ENCODE peak calls at places on chromosomes 1 and 21, in four cellular contexts. Z is RWPE1, M is mucosa of descending colon, C is neuronal stem cell. O is an unnamed sample.

GRCh38 chr1:214005716-214006115 is 17.9 kb downstream of the PROX1 start:
- DNase-seq in C (no peak), M (no peak), Z (no peak), O (no peak)

GRCh38 chr1:151787689-151788088 is 2.6 kb downstream of the TDRKH start:
- DNase-seq in Z (no peak), C (no peak), M (no peak), O (no peak)

GRCh38 chr1:116538527-116538926 is 32.3 kb downstream of the CD58 start:
- DNase-seq in M (no peak), C (no peak), Z (peak), O (no peak)

GRCh38 chr1:183272390-183272801 is 86.3 kb downstream of the LAMC2 start:
- DNase-seq in M (no peak), Z (peak), C (no peak), O (no peak)

GRCh38 chr1:110292327-110292741 is 46.8 kb upstream of the RBM15 start:
- DNase-seq in C (no peak), Z (peak), M (no peak), O (no peak)

GRCh38 chr1:8643542-8644536 is 173.6 kb downstream of the RERE start:
- DNase-seq in C (no peak), Z (no peak), M (no peak), O (no peak)

GRCh38 chr1:30690115-30690645 is 33.2 kb downstream of the MATN1 start:
- DNase-seq in M (no peak), C (no peak), Z (peak), O (no peak)

GRCh38 chr1:115426271-115426771 is 88.3 kb upstream of the NGF start:
- DNase-seq in C (no peak), M (no peak), Z (no peak), O (peak)

GRCh38 chr21:45153358-45154318 is 79.3 kb downstream of the ADARB1 start:
- DNase-seq in M (no peak), C (no peak), Z (no peak), O (no peak)

GRCh38 chr1:3369437-3370076 is 84.9 kb upstream of the ARHGEF16 start:
- DNase-seq in Z (peak), M (no peak), C (no peak), O (peak)

GRCh38 chr1:52919051-52919719 is 2.4 kb downstream of the ECHDC2 start:
- DNase-seq in Z (no peak), C (no peak), M (no peak), O (no peak)

GRCh38 chr21:46369520-46370235 is 45.7 kb downstream of the PCNT start:
- DNase-seq in C (no peak), Z (no peak), M (no peak), O (no peak)

GRCh38 chr1:216721878-216722277 is 1.4 kb downstream of the ESRRG start:
- DNase-seq in C (no peak), Z (no peak), M (no peak), O (no peak)

GRCh38 chr1:11299225-11299574 is 26.2 kb downstream of the UBIAD1 start:
- DNase-seq in Z (no peak), M (no peak), C (no peak), O (no peak)

GRCh38 chr1:60273185-60273584 is 199.6 kb upstream of the C1orf87 start:
- DNase-seq in M (no peak), C (no peak), Z (no peak), O (no peak)

GRCh38 chr1:46513536-46513935 is 23.9 kb downstream of the DMBX1 start:
- DNase-seq in C (no peak), M (no peak), Z (no peak), O (no peak)

GRCh38 chr1:70033266-70033873 is 172.0 kb downstream of the LRRC40 start:
- DNase-seq in C (no peak), M (no peak), Z (no peak), O (no peak)

GRCh38 chr1:147620543-147620942 is 49.8 kb downstream of the ACP6 start:
- DNase-seq in M (no peak), C (no peak), Z (no peak), O (no peak)

GRCh38 chr1:24248859-24249258 is 61.8 kb upstream of the IFNLR1 start:
- DNase-seq in M (no peak), C (no peak), Z (no peak), O (no peak)

GRCh38 chr1:181038399-181038873 is 4.7 kb downstream of the MR1 start:
- DNase-seq in M (peak), C (peak), Z (peak), O (no peak)

GRCh38 chr1:56376188-56376984 is 203.0 kb downstream of the PLPP3 start:
- DNase-seq in Z (peak), M (no peak), C (no peak), O (no peak)

GRCh38 chr1:175742790-175743459 is 470 bp downstream of the TNR start:
- DNase-seq in M (peak), Z (peak), C (peak), O (no peak)

GRCh38 chr1:208238710-208239517 is 5.3 kb downstream of the PLXNA2 start:
- DNase-seq in M (peak), C (no peak), Z (peak), O (no peak)

GRCh38 chr1:34178072-34178471 is 1.4 kb downstream of the C1orf94 start:
- DNase-seq in M (no peak), C (no peak), Z (no peak), O (no peak)

GRCh38 chr1:226953175-226953800 is 13.2 kb downstream of the COQ8A start:
- DNase-seq in C (no peak), Z (no peak), M (no peak), O (no peak)

GRCh38 chr21:28871388-28872015 is 121.2 kb downstream of the LTN1 start:
- DNase-seq in C (no peak), M (peak), Z (no peak), O (no peak)

GRCh38 chr1:155932085-155932484 is 2.1 kb downstream of the KHDC4 start:
- DNase-seq in M (no peak), C (no peak), Z (peak), O (no peak)

GRCh38 chr21:46008893-46009635 is 27.5 kb downstream of the COL6A1 start:
- DNase-seq in C (no peak), Z (no peak), M (no peak), O (no peak)

GRCh38 chr1:184242507-184242943 is 144.3 kb upstream of the C1orf21 start:
- DNase-seq in M (peak), Z (peak), C (peak), O (no peak)

GRCh38 chr1:183806086-183806485 is 1.2 kb downstream of the RGL1 start:
- DNase-seq in C (no peak), M (no peak), Z (no peak), O (no peak)

GRCh38 chr1:95431216-95431615 is 197.2 kb downstream of the RWDD3 start:
- DNase-seq in M (no peak), C (no peak), Z (peak), O (no peak)

GRCh38 chr1:92273039-92273438 is 25.7 kb downstream of the GLMN start:
- DNase-seq in Z (no peak), M (no peak), C (no peak), O (no peak)

GRCh38 chr1:147850737-147851136 is 51.9 kb upstream of the GJA8 start:
- DNase-seq in C (no peak), M (no peak), Z (no peak), O (no peak)

GRCh38 chr1:18358600-18358999 is 122.1 kb upstream of the KLHDC7A start:
- DNase-seq in Z (no peak), C (no peak), M (no peak), O (no peak)

GRCh38 chr21:44487831-44488230 is 32.5 kb downstream of the LRRC3 start:
- DNase-seq in M (no peak), Z (no peak), C (no peak), O (no peak)

GRCh38 chr1:27427836-27428315 is 35.5 kb downstream of the GPR3 start:
- DNase-seq in M (no peak), C (no peak), Z (no peak), O (no peak)

GRCh38 chr1:29478879-29479278 is 242.6 kb downstream of the PTPRU start:
- DNase-seq in M (no peak), C (peak), Z (no peak), O (no peak)

GRCh38 chr1:165928075-165928731 is 100.8 kb downstream of the UCK2 start:
- DNase-seq in C (no peak), M (peak), Z (peak), O (no peak)

O was measured in tibial nerve.